ENCODE peak calls at places on chromosomes 3 and 15, in four cellular contexts. E is astrocyte of the cerebellum; H is GM06990; Z is CD8-positive, alpha-beta T cell. W is an unnamed sample.
A peak's percentile ranks its signal among the peaks of the same experiment; 100 is the strongest.

GRCh38 chr15:49927462-49927861 is 191.6 kb downstream of the ATP8B4 start:
- DNase-seq in E (peak; percentile 59), H (no peak), Z (no peak), W (no peak)

GRCh38 chr3:161413127-161413854 is 42.0 kb upstream of the SPTSSB start:
- DNase-seq in E (peak; percentile 81), H (no peak), Z (no peak), W (no peak)

GRCh38 chr15:63466378-63467192 is 37.8 kb upstream of the USP3 start:
- DNase-seq in E (no peak), H (peak; percentile 63), Z (peak; percentile 73), W (peak; percentile 73)

GRCh38 chr3:109161487-109162108 is 25.1 kb downstream of the C3orf85 start:
- DNase-seq in E (no peak), H (no peak), Z (no peak), W (no peak)

GRCh38 chr3:126347543-126348161 is 9.6 kb downstream of the KLF15 start:
- DNase-seq in E (no peak), H (no peak), Z (peak; percentile 35), W (no peak)

GRCh38 chr3:172106989-172107388 is 67.6 kb downstream of the FNDC3B start:
- DNase-seq in E (no peak), H (peak; percentile 63), Z (peak; percentile 78), W (peak; percentile 90)

GRCh38 chr3:151383956-151384355 is 597 bp downstream of the P2RY12 start:
- DNase-seq in E (no peak), H (no peak), Z (no peak), W (no peak)

GRCh38 chr15:62362608-62363007 is 197.5 kb upstream of the C2CD4B start:
- DNase-seq in E (no peak), H (no peak), Z (no peak), W (no peak)

DNA sequence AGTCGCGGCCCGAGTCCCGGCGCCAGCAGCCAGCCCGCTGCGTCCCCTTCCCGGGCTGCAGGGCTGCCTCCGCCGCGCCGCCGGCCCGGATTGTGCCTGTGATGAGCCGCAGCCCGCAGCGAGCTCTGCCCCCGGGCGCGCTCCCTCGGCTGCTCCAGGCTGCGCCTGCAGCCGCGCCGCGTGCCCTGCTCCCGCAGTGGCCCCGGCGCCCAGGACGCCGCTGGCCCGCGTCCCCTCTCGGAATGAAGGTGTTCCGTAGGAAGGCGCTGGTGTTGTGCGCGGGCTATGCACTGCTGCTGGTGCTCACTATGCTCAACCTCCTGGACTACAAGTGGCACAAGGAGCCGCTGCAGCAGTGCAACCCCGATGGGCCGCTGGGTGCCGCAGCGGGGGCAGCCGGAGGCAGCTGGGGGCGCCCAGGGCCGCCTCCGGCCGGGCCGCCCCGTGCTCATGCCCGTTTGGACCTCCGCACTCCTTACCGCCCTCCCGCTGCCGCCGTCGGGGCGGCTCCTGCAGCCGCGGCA is 1.2 kb downstream of the CHST2 start:
- DNase-seq in E (no peak), H (peak; percentile 82), Z (peak; percentile 62), W (no peak)
- H3K4me3 ChIP-seq in E (peak overlapping the region; percentile 79), H (peak overlapping the region; percentile 96), Z (peak overlapping the region; percentile 90), W (peak overlapping the region; percentile 76)

DNA sequence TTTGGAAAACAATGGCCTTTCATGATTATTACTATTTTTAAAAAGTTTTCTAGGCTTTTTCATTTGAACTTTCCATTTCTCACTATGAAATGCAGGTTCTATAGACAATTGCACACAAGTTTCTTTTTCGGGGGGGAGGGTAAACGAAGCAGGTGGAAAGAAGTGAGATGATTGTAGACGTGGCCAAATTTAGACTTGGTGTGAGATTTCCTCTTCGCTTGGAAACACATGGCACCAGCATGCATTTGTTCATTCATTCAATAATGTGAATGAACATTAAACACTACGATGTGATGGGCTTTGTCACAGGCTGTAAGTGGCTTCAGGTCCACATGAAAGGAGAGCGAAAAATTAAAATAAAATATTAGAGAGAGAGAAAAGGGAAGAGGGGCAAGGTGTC is 35.9 kb downstream of the GAP43 start:
- DNase-seq in E (no peak), H (peak; percentile 55), Z (no peak), W (no peak)
- H3K4me3 ChIP-seq in E (peak overlapping the region; percentile 57), H (peak overlapping the region; percentile 76), Z (peak overlapping the region; percentile 83), W (no peak overlapping the region)

DNA sequence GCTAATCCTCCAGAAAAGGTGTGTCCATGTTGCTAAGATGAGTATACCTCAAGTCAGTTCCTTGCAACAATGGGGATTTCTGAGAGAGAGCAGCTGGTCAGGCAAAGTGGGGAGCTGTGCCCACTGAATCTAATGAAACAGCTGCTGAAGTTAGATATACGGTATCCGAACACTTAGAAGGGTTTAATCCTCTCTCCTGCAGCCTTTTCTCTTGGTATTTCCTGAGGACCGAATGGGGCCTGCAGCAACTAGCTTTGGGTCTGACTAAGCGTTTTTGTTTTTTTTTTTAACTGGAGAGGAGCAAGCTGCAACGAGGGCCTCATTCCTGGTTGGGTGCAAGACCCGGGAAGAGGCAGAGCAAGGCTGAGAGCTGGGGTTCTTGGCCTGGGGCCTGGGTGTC is 37.6 kb upstream of the BNC1 start:
- DNase-seq in E (no peak), H (no peak), Z (no peak), W (no peak)
- H3K4me3 ChIP-seq in E (no peak overlapping the region), H (no peak overlapping the region), Z (no peak overlapping the region), W (no peak overlapping the region)

DNA sequence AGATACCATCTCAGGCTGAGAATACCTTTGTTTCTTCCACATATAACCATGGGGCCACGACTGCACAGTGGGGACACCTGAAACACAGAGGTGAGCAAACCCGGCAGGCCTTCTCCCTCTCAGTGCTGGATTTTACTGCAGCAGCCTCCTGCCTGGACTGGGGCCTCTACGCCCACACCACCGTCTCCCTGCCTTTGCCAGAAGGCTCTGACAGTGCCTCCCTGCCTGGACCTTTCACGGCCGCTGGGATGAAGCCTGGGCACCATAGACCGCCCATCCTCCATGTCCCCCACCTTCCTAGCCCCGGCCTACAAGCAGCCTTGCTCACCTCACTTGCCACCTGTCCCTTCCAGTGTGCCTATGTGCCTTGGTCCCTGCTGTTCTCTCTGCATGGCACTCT is 214.3 kb downstream of the NFKBIZ start:
- DNase-seq in E (no peak), H (no peak), Z (no peak), W (no peak)
- H3K4me3 ChIP-seq in E (no peak overlapping the region), H (no peak overlapping the region), Z (no peak overlapping the region), W (no peak overlapping the region)

DNA sequence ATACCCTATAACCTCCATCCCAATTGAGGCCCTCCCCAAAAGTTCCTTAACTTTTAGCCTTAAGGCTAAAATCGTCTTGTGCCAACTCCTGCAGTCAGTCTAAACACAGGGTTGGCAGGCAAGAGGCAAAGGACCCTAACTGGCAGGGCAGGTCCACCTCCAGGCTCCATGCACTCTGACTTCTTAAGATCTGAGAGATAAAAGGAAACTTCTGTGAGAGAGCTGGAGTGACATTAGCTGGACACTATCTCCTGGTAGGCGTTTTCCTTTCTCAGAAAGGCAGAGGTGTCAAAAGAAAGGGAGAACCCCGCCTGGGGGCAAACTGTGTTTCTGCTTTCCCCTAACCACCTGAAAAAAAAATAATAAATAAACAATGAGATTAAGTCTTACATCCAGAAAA is 3.6 kb downstream of the CHSY1 start:
- DNase-seq in E (no peak), H (no peak), Z (no peak), W (no peak)
- H3K4me3 ChIP-seq in E (no peak overlapping the region), H (no peak overlapping the region), Z (no peak overlapping the region), W (no peak overlapping the region)

GRCh38 chr3:65893631-65894030 is 145.1 kb downstream of the MAGI1 start:
- DNase-seq in E (no peak), H (no peak), Z (no peak), W (no peak)

GRCh38 chr3:65890328-65890727 is 148.4 kb downstream of the MAGI1 start:
- DNase-seq in E (no peak), H (no peak), Z (no peak), W (no peak)

GRCh38 chr3:65889707-65890099 is 149.0 kb downstream of the MAGI1 start:
- DNase-seq in E (no peak), H (no peak), Z (no peak), W (no peak)

GRCh38 chr3:65886376-65886775 is 152.3 kb downstream of the MAGI1 start:
- DNase-seq in E (no peak), H (no peak), Z (no peak), W (no peak)

DNA sequence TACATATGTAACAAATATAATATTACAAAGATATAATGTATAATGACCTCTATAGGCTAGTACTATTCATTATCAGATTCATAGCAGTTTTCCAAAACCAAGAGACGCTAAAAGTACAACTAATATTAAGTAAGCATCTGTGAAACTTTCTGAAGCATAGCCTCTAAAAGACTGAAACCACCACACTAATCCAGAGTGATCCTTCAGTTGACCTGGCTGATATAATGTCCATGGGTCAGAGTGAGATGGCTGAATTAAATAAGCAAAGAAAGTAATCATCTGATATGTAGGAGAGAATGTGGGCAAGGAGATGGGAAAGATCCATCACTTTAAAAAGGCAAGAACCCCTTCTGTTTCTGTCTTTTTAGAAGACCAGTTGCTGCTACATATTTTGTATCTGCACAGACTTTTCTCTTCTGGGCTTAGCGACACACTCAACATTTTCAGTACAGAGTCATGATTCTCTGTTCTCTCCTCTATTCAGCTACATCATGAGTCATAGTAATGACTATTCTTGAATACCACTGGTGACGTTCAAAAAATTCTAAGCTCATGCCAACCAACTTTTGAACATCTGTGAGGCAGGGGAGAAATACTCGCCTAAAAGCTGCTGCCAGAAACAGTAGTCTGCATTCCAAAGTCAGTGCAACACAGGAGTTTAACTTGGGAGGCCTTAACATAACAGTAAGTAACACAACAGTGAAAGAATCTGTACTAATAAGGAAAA is 149.6 kb downstream of the MAGI1 start:
- DNase-seq in E (peak; percentile 95), H (peak; percentile 29), Z (no peak), W (no peak)
- H3K4me3 ChIP-seq in E (no peak overlapping the region), H (no peak overlapping the region), Z (no peak overlapping the region), W (no peak overlapping the region)

DNA sequence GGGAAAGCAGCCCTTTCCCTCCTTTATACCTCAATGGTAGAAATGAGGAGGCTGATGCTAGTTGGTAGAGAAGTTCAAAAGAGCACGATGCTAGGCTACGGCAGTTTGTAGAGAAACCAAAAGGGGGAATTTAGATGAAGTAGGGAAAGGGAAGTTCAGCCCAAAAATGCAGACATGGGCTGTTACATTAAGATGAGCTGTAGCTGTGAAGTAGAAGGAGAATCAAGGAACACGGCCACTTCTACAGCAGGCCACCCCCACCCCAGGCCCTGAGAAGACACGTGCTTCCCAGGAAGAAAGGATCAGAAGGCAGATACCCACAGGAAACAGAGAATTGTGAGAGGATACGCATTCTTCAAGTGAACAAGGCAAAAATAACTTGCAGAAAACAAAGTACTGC is 2.1 kb upstream of the PARP14 start:
- DNase-seq in E (no peak), H (no peak), Z (no peak), W (no peak)
- H3K4me3 ChIP-seq in E (no peak overlapping the region), H (no peak overlapping the region), Z (no peak overlapping the region), W (no peak overlapping the region)

GRCh38 chr3:44058022-44058867 is 183.4 kb upstream of the TOPAZ1 start:
- DNase-seq in E (peak; percentile 43), H (peak; percentile 81), Z (peak; percentile 65), W (no peak)
- H3K4me3 ChIP-seq in E (no peak overlapping the region), H (no peak overlapping the region), Z (no peak overlapping the region), W (no peak overlapping the region)

W was measured in Jurkat, Clone E6-1.